ENCODE peak calls at places on chromosomes 16 and 17, in six cellular contexts. R is mucosa of descending colon, H is upper lobe of left lung, A is A549, I is tibial nerve, S is neural progenitor cell. F is an unnamed sample. For H3K4me1, the result is how much of the 10 kb centered on the place peaks cover.

GRCh38 chr17:38605852-38606645 is at the start of gene SRCIN1:
- DNase-seq in S (peak), I (no peak), H (peak), A (peak), R (peak), F (peak)

GRCh38 chr17:6674586-6674985 is 23.0 kb downstream of the C17orf100 start:
- DNase-seq in R (no peak), H (peak), S (no peak), I (no peak), A (no peak), F (no peak)

GRCh38 chr16:58040945-58041627 is 15.5 kb downstream of the MMP15 start:
- DNase-seq in R (no peak), S (no peak), I (no peak), H (peak), A (no peak), F (no peak)

GRCh38 chr17:55286681-55287589 is 22.2 kb downstream of the HLF start:
- DNase-seq in S (no peak), R (peak), H (no peak), A (peak), I (no peak), F (peak)

GRCh38 chr16:82129881-82130280 is 40.1 kb downstream of the MPHOSPH6 start:
- DNase-seq in R (no peak), S (no peak), I (no peak), A (no peak), H (no peak), F (no peak)

GRCh38 chr17:73379814-73380213 is 68.0 kb upstream of the CDC42EP4 start:
- DNase-seq in H (no peak), S (no peak), A (no peak), I (no peak), R (no peak), F (no peak)

GRCh38 chr16:16857603-16858283 is 478.8 kb downstream of the NPIPA7 start:
- DNase-seq in I (no peak), H (no peak), S (no peak), R (no peak), A (peak), F (no peak)

GRCh38 chr17:382644-383533 is 30.3 kb upstream of the RPH3AL start:
- DNase-seq in I (peak), H (no peak), A (peak), R (peak), S (peak), F (peak)

GRCh38 chr16:8807189-8807588 is 9.6 kb downstream of the PMM2 start:
- DNase-seq in I (no peak), H (no peak), A (no peak), S (no peak), R (no peak), F (no peak)

GRCh38 chr17:3894188-3894587 is 1.3 kb upstream of the CAMKK1 start:
- DNase-seq in R (no peak), I (no peak), H (no peak), A (no peak), S (no peak), F (no peak)

GRCh38 chr16:19912445-19913305 is 28.0 kb upstream of the GPRC5B start:
- DNase-seq in A (no peak), I (no peak), R (no peak), S (no peak), H (no peak), F (no peak)

GRCh38 chr17:50352693-50353599 is 7.0 kb downstream of the XYLT2 start:
- DNase-seq in S (no peak), H (no peak), I (no peak), R (no peak), A (no peak), F (no peak)

GRCh38 chr16:82633964-82634600 is 7.3 kb downstream of the CDH13 start:
- DNase-seq in A (no peak), I (no peak), R (peak), S (no peak), H (peak), F (no peak)

GRCh38 chr17:49003557-49004511 is 6.6 kb downstream of the IGF2BP1 start:
- DNase-seq in A (no peak), I (no peak), R (no peak), H (peak), S (peak), F (no peak)

GRCh38 chr17:39754958-39755549 is 17.3 kb downstream of the GRB7 start:
- DNase-seq in S (peak), I (peak), H (no peak), A (no peak), R (no peak), F (no peak)

GRCh38 chr17:2393954-2394749 is 6.7 kb downstream of the MNT start:
- DNase-seq in R (no peak), I (no peak), H (no peak), A (no peak), S (peak), F (no peak)

GRCh38 chr17:20266806-20267458 is 200.4 kb downstream of the LGALS9B start:
- DNase-seq in A (no peak), H (peak), I (no peak), R (no peak), S (no peak), F (no peak)

GRCh38 chr16:66824006-66824405 is 6.8 kb downstream of the NAE1 start:
- DNase-seq in H (no peak), I (no peak), A (no peak), R (no peak), S (no peak), F (no peak)

GRCh38 chr16:51734220-51734619 is 583.1 kb upstream of the SALL1 start:
- DNase-seq in H (no peak), R (no peak), S (no peak), A (no peak), I (no peak), F (no peak)

GRCh38 chr17:55648086-55648485 is 74.6 kb downstream of the TMEM100 start:
- DNase-seq in A (no peak), S (no peak), I (no peak), R (no peak), H (no peak), F (no peak)

GRCh38 chr16:30894540-30895368 is 877 bp upstream of the BCL7C start:
- DNase-seq in S (no peak), I (no peak), H (no peak), A (no peak), R (no peak), F (no peak)

GRCh38 chr16:11319529-11320146 is 25.6 kb upstream of the RMI2 start:
- DNase-seq in R (peak), H (no peak), I (no peak), A (no peak), S (no peak), F (no peak)

GRCh38 chr17:64107517-64108235 is 22.3 kb downstream of the ERN1 start:
- DNase-seq in R (peak), A (no peak), I (no peak), H (no peak), S (no peak), F (no peak)

GRCh38 chr16:55035037-55035436 is 104.4 kb downstream of the IRX5 start:
- DNase-seq in R (peak), S (peak), A (peak), H (no peak), I (no peak), F (peak)
- TF ChIP-seq CTCF in R (no peak), S (peak), A (peak), H (peak), I (no peak), F (peak)

DNA sequence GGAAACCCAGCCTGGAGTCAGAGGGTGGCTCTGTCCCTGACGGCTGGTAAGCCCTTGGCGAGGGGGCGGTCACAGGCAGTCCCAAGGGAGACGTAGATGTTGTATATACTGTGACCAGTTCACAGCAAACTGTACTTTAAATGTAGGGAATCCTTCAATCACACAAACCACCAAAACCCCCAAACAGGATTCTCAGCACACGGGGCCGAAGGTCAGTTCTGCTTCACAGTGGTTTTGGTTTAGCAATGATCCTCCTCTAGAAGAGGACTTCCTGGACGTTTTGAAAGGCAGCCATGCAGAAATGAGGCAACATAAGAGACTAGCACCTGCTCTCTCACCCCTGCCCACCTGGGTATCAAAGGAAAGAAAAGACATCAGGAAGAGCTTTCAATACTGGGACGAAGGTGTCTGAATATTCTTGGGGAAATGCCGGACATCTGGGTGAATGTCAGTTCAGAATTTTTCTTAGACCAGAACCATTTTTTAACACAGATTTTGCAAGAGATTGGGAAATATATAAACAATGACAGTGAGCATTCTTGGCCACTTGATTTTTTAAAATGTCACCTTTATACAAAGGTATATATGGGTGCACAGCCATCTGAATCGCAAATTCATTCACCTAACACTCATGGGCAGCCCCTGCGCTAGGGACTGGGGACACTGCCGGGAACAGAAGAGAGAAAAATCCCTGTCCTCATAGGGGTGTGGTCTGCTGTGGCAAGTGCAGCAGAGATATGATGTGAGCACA is 74.2 kb downstream of the CRISPLD2 start:
- DNase-seq in A (no peak), I (no peak), R (no peak), S (no peak), H (no peak), F (no peak)
- H3K4me1 ChIP-seq in A (under half), I (under half), R (under half), S (under half), H (under half), F (under half)

DNA sequence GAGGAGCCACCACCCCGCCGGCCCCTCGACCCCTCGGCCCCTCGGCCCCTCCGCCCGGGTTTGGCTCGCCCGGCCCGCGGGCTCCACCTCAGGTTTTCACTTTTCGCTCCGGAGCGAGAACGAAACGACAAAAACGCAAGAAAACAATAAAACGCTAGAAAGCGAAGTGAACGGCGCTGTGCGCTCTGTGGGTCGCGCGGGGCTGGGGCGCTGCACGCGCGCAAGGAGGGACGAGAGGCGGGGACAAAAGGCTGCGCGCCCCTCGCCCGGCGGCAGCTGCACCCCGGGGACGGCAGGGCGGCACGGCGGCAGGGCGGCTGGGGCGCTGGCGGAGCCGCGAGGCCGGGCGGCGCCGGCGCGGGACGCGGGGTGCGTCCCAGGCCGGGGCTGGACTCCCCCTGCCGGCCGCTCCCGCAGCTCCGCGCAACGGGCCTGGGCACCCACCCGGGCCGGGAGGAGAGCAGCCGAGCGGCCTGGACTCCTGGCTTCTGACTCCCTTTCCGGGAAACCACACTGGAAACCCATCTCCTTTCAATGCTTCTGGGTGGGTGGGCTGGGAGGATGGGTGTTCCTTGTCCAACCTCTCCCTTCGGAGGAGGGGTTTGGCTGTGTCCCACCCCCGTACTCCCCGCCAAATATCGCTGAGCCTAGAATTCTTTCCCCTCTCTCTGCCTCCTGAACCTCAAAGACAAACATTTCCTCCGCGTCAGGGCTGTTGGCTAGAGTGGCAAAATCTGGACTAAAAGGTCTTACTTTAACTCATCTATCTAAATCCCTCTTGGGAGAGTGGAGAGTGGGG is 9.9 kb downstream of the TBX2 start:
- DNase-seq in H (peak), R (peak), A (peak), I (no peak), S (peak), F (peak)
- TF ChIP-seq CTCF in H (peak), R (peak), A (peak), I (peak), S (peak), F (peak)

GRCh38 chr17:17730250-17730935 is 49.1 kb downstream of the RAI1 start:
- DNase-seq in I (no peak), S (no peak), R (no peak), A (no peak), H (no peak), F (no peak)
- H3K4me1 ChIP-seq in I (under half), S (under half), R (under half), A (half or more), H (under half), F (under half)

GRCh38 chr17:41667280-41668008 is 21.2 kb upstream of the EIF1 start:
- DNase-seq in I (no peak), H (no peak), S (no peak), R (no peak), A (no peak), F (peak)
- TF ChIP-seq CTCF in I (no peak), H (no peak), S (no peak), R (no peak), A (no peak), F (no peak)

DNA sequence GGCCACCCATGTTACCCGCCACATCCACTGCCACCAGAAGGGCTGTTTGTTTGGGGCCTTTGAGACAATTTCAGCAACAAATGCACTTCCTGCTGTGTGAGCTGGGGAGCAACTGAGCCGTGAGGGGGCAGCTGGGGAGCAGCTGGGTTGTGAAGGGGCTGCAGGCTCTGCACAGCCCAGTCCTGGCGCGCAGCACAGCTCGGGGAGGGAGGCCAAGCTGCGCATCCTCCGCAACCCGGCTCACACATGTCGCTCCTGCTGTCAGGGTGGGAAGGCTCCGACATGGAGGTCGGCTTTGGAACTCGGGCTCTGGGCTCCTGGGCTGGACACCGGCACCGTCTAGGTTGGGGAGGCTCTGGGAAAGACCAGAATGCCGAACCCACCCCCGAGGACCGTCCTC is 53.6 kb downstream of the CBFA2T3 start:
- DNase-seq in H (peak), I (no peak), S (no peak), R (no peak), A (no peak), F (no peak)
- H3K4me1 ChIP-seq in H (half or more), I (under half), S (under half), R (under half), A (under half), F (under half)

DNA sequence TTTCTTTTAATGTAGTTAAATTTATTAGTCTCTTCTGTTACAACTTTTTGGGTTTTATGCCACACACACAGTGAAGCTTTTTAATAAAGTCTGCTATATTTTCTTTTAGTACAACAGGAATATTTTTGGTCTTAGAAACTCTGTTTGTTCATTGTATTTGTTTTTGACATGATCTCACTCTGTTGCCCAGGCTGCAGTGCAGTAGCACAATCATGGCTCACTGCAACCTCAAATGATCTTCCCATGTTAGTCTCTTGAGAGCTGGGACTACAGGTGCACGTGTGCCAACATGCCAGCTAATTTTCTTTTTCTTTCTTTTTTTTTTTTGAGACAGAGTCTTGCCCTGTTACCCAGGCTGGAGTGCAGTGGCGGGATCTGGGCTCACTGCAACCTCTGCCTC is 27.1 kb downstream of the PPM1D start:
- DNase-seq in H (no peak), R (no peak), I (no peak), A (no peak), S (no peak), F (no peak)
- TF ChIP-seq CTCF in H (no peak), R (no peak), I (no peak), A (no peak), S (no peak), F (no peak)

GRCh38 chr16:67992661-67993206 is 6.5 kb downstream of the DPEP2 start:
- DNase-seq in I (no peak), S (no peak), A (no peak), R (no peak), H (no peak), F (no peak)

GRCh38 chr16:67990018-67990386 is 9.3 kb downstream of the DPEP2 start:
- DNase-seq in A (no peak), S (no peak), I (no peak), H (no peak), R (no peak), F (no peak)

GRCh38 chr16:67995423-67995822 is 3.9 kb downstream of the DPEP2 start:
- DNase-seq in A (no peak), H (no peak), R (no peak), I (no peak), S (no peak), F (no peak)

GRCh38 chr16:67989322-67990017 is 9.2 kb upstream of the DPEP3 start:
- DNase-seq in S (no peak), R (no peak), I (no peak), H (no peak), A (no peak), F (no peak)

GRCh38 chr16:67993207-67994036 is 5.9 kb downstream of the DPEP2 start:
- DNase-seq in S (peak), I (peak), A (peak), R (peak), H (peak), F (peak)
- H3K4me1 ChIP-seq in S (under half), I (under half), A (under half), R (under half), H (under half), F (under half)

F was measured in Caco-2.